ENCODE peak calls at places on chromosomes 16 and 17, in ten cellular contexts. M, B, O, Q, E, H, J, I, U and V are unnamed samples.
A peak's percentile ranks its signal among the peaks of the same experiment; 100 is the strongest.

GRCh38 chr17:79792984-79793923 is 3.6 kb downstream of the CBX8 start:
- DNase-seq in E (peak; percentile 94), Q (no peak), J (no peak), M (no peak), H (no peak), B (no peak), U (no peak), I (peak; percentile 74), O (no peak), V (no peak)

GRCh38 chr16:54928421-54929089 is 2.1 kb upstream of the IRX5 start:
- DNase-seq in Q (peak; percentile 61), M (no peak), B (peak; percentile 84), O (peak; percentile 56), J (no peak), E (no peak), I (peak; percentile 60), U (peak; percentile 71), H (no peak), V (no peak)

GRCh38 chr16:88977028-88977844 is at the start of gene CBFA2T3:
- DNase-seq in J (no peak), M (no peak), B (peak; percentile 94), Q (no peak), O (peak; percentile 34), U (no peak), I (no peak), H (no peak), E (no peak), V (no peak)

GRCh38 chr16:50213939-50214519 is 52.3 kb upstream of the ADCY7 start:
- DNase-seq in H (no peak), J (peak; percentile 75), O (peak; percentile 82), B (no peak), I (peak; percentile 45), E (peak; percentile 29), Q (peak; percentile 67), M (no peak), U (peak; percentile 63), V (no peak)

GRCh38 chr17:55635253-55635766 is 87.4 kb downstream of the TMEM100 start:
- DNase-seq in B (no peak), I (no peak), E (no peak), O (no peak), Q (no peak), M (no peak), U (no peak), J (no peak), H (no peak), V (no peak)

GRCh38 chr17:46822388-46822921 is 4.0 kb upstream of the WNT3 start:
- DNase-seq in M (peak; percentile 39), O (no peak), J (no peak), U (peak; percentile 18), E (no peak), I (no peak), B (no peak), H (no peak), Q (peak; percentile 25), V (no peak)

GRCh38 chr17:7856081-7856791 is 1.1 kb downstream of the NAA38 start:
- DNase-seq in I (peak; percentile 15), H (no peak), Q (peak; percentile 32), J (no peak), E (no peak), B (peak; percentile 86), M (peak; percentile 32), U (peak; percentile 49), O (peak; percentile 29), V (no peak)

GRCh38 chr17:81398170-81398854 is 3.1 kb downstream of the BAHCC1 start:
- DNase-seq in M (no peak), J (peak; percentile 59), H (no peak), Q (peak; percentile 58), I (no peak), B (no peak), E (peak; percentile 45), O (peak; percentile 25), U (no peak), V (no peak)

GRCh38 chr17:8256691-8257090 is 7.6 kb downstream of the PFAS start:
- DNase-seq in Q (no peak), B (no peak), J (no peak), H (no peak), I (no peak), O (no peak), U (no peak), M (no peak), E (no peak), V (no peak)

GRCh38 chr17:8315740-8316217 is 5.7 kb downstream of the ARHGEF15 start:
- DNase-seq in I (peak; percentile 30), E (no peak), O (no peak), B (no peak), M (no peak), J (peak; percentile 31), H (no peak), U (no peak), Q (peak; percentile 24), V (no peak)

GRCh38 chr16:56606688-56607618 is 1.4 kb upstream of the MT2A start:
- DNase-seq in M (no peak), Q (peak; percentile 99), J (no peak), B (peak; percentile 84), I (peak; percentile 89), U (no peak), H (no peak), E (peak; percentile 89), O (peak; percentile 64), V (no peak)

GRCh38 chr17:75173526-75173925 is 9.2 kb downstream of the SUMO2 start:
- DNase-seq in O (no peak), H (no peak), E (no peak), U (no peak), I (no peak), J (no peak), Q (no peak), M (no peak), B (no peak), V (no peak)

GRCh38 chr17:4479982-4480751 is 18.5 kb upstream of the SPNS2 start:
- DNase-seq in I (no peak), E (no peak), U (no peak), J (no peak), O (peak; percentile 25), M (no peak), Q (no peak), H (no peak), B (peak; percentile 62), V (no peak)

GRCh38 chr17:42361781-42362186 is 26.5 kb downstream of the STAT3 start:
- DNase-seq in M (no peak), E (no peak), H (peak; percentile 26), I (no peak), Q (no peak), O (peak; percentile 58), J (peak; percentile 44), B (no peak), U (peak; percentile 48), V (no peak)

GRCh38 chr17:80872999-80873951 is 118.4 kb upstream of the CHMP6 start:
- DNase-seq in U (no peak), M (no peak), H (no peak), B (no peak), O (no peak), E (no peak), J (no peak), Q (peak; percentile 62), I (peak; percentile 61), V (no peak)

GRCh38 chr16:88406096-88407041 is 23.6 kb downstream of the ZNF469 start:
- DNase-seq in M (no peak), O (no peak), J (no peak), U (no peak), Q (no peak), I (no peak), H (no peak), B (no peak), E (no peak), V (no peak)

GRCh38 chr16:12995721-12996372 is 94.4 kb downstream of the SHISA9 start:
- DNase-seq in Q (no peak), H (no peak), U (no peak), B (no peak), E (no peak), O (no peak), J (no peak), M (no peak), I (no peak), V (no peak)

GRCh38 chr17:31815212-31815611 is 43.8 kb downstream of the COPRS start:
- DNase-seq in O (no peak), M (no peak), H (no peak), I (peak; percentile 7), Q (no peak), J (no peak), B (peak; percentile 65), U (no peak), E (no peak), V (no peak)

GRCh38 chr16:64459821-64460220 is 662.0 kb downstream of the CDH11 start:
- DNase-seq in U (no peak), B (no peak), Q (no peak), J (no peak), M (no peak), H (no peak), I (no peak), O (no peak), E (no peak), V (no peak)

GRCh38 chr17:81489986-81490598 is 22.5 kb downstream of the ACTG1 start:
- DNase-seq in M (no peak), O (no peak), U (no peak), E (no peak), H (no peak), J (no peak), Q (no peak), B (no peak), I (no peak), V (no peak)

GRCh38 chr16:73778872-73779271 is 517.7 kb upstream of the PSMD7 start:
- DNase-seq in M (no peak), U (no peak), J (no peak), I (no peak), Q (no peak), B (no peak), O (no peak), H (no peak), E (no peak), V (no peak)

GRCh38 chr16:54171855-54172537 is 114.6 kb downstream of the IRX3 start:
- DNase-seq in U (no peak), E (peak; percentile 29), Q (peak; percentile 60), H (no peak), O (peak; percentile 4), B (no peak), M (no peak), I (peak; percentile 30), J (no peak), V (no peak)

GRCh38 chr16:79301036-79301435 is 299.5 kb downstream of the MAF start:
- DNase-seq in I (no peak), H (no peak), E (no peak), Q (no peak), M (no peak), J (no peak), U (no peak), B (no peak), O (no peak), V (no peak)

GRCh38 chr17:75218121-75218520 is 12.6 kb downstream of the NUP85 start:
- DNase-seq in E (no peak), O (no peak), J (no peak), Q (no peak), B (no peak), U (no peak), M (no peak), H (no peak), I (no peak), V (no peak)

GRCh38 chr16:56688762-56689161 is 6.5 kb downstream of the MT1X start:
- DNase-seq in E (no peak), I (no peak), U (no peak), B (no peak), J (no peak), O (no peak), Q (no peak), M (no peak), H (no peak), V (no peak)

GRCh38 chr17:79991924-79992656 is 43.6 kb downstream of the TBC1D16 start:
- DNase-seq in E (no peak), J (no peak), M (no peak), I (no peak), H (no peak), B (no peak), Q (no peak), O (peak; percentile 34), U (no peak), V (no peak)

GRCh38 chr17:64778102-64778366 is 115.9 kb upstream of the SMURF2 start:
- DNase-seq in B (no peak), J (no peak), Q (no peak), O (no peak), H (no peak), M (no peak), I (no peak), E (no peak), U (no peak), V (no peak)

GRCh38 chr17:75153854-75154194 is 488 bp downstream of the JPT1 start:
- DNase-seq in Q (no peak), I (peak; percentile 27), B (no peak), O (peak; percentile 38), M (no peak), J (no peak), E (no peak), U (peak; percentile 38), H (no peak), V (peak; percentile 40)